ENCODE peak calls at places on chromosome 12, in seven cellular contexts. One of them, this sample, is unnamed.

GRCh38 chr12:129854591-129854990 is 49.2 kb downstream of the TMEM132D start:
- DNase-seq in uterus: no peak
- DNase-seq in adrenal gland: no peak
- DNase-seq in transverse colon: no peak
- DNase-seq in HCT116: no peak
- DNase-seq in prostate gland: no peak
- DNase-seq in heart left ventricle: no peak
- DNase-seq in this sample: no peak

GRCh38 chr12:24759155-24759554 is 189.7 kb downstream of the BCAT1 start:
- DNase-seq in uterus: no peak
- DNase-seq in adrenal gland: no peak
- DNase-seq in transverse colon: no peak
- DNase-seq in HCT116: no peak
- DNase-seq in prostate gland: no peak
- DNase-seq in heart left ventricle: no peak
- DNase-seq in this sample: no peak

GRCh38 chr12:25135531-25136154 is 59.3 kb downstream of the DNAI7 start:
- DNase-seq in uterus: no peak
- DNase-seq in adrenal gland: no peak
- DNase-seq in transverse colon: peak
- DNase-seq in HCT116: peak
- DNase-seq in prostate gland: no peak
- DNase-seq in heart left ventricle: no peak
- DNase-seq in this sample: no peak

GRCh38 chr12:131276501-131277185 is 322.9 kb downstream of the ADGRD1 start:
- DNase-seq in uterus: no peak
- DNase-seq in adrenal gland: no peak
- DNase-seq in transverse colon: no peak
- DNase-seq in HCT116: no peak
- DNase-seq in prostate gland: no peak
- DNase-seq in heart left ventricle: no peak
- DNase-seq in this sample: no peak

GRCh38 chr12:40788276-40788675 is 96.0 kb downstream of the CNTN1 start:
- DNase-seq in uterus: no peak
- DNase-seq in adrenal gland: no peak
- DNase-seq in transverse colon: no peak
- DNase-seq in HCT116: no peak
- DNase-seq in prostate gland: no peak
- DNase-seq in heart left ventricle: no peak
- DNase-seq in this sample: no peak

GRCh38 chr12:26746315-26746714 is 86.7 kb downstream of the ITPR2 start:
- DNase-seq in uterus: no peak
- DNase-seq in adrenal gland: no peak
- DNase-seq in transverse colon: no peak
- DNase-seq in HCT116: no peak
- DNase-seq in prostate gland: no peak
- DNase-seq in heart left ventricle: no peak
- DNase-seq in this sample: peak

GRCh38 chr12:109764123-109764522 is 50.5 kb downstream of the FAM222A start:
- DNase-seq in uterus: no peak
- DNase-seq in adrenal gland: peak
- DNase-seq in transverse colon: no peak
- DNase-seq in HCT116: no peak
- DNase-seq in prostate gland: no peak
- DNase-seq in heart left ventricle: no peak
- DNase-seq in this sample: no peak

GRCh38 chr12:1367331-1367730 is 227.1 kb downstream of the FBXL14 start:
- DNase-seq in uterus: no peak
- DNase-seq in adrenal gland: no peak
- DNase-seq in transverse colon: no peak
- DNase-seq in HCT116: no peak
- DNase-seq in prostate gland: no peak
- DNase-seq in heart left ventricle: no peak
- DNase-seq in this sample: no peak

GRCh38 chr12:77847060-77847541 is 16.4 kb downstream of the NAV3 start:
- DNase-seq in uterus: no peak
- DNase-seq in adrenal gland: no peak
- DNase-seq in transverse colon: no peak
- DNase-seq in HCT116: no peak
- DNase-seq in prostate gland: no peak
- DNase-seq in heart left ventricle: no peak
- DNase-seq in this sample: no peak

GRCh38 chr12:46958093-46958492 is 121.3 kb upstream of the PCED1B start:
- DNase-seq in uterus: no peak
- DNase-seq in adrenal gland: no peak
- DNase-seq in transverse colon: no peak
- DNase-seq in HCT116: no peak
- DNase-seq in prostate gland: no peak
- DNase-seq in heart left ventricle: no peak
- DNase-seq in this sample: no peak

GRCh38 chr12:74349925-74350324 is 187.7 kb upstream of the ATXN7L3B start:
- DNase-seq in uterus: no peak
- DNase-seq in adrenal gland: no peak
- DNase-seq in transverse colon: no peak
- DNase-seq in HCT116: no peak
- DNase-seq in prostate gland: no peak
- DNase-seq in heart left ventricle: no peak
- DNase-seq in this sample: no peak

GRCh38 chr12:91608562-91608961 is 425.9 kb upstream of the DCN start:
- DNase-seq in uterus: no peak
- DNase-seq in adrenal gland: no peak
- DNase-seq in transverse colon: no peak
- DNase-seq in HCT116: no peak
- DNase-seq in prostate gland: no peak
- DNase-seq in heart left ventricle: no peak
- DNase-seq in this sample: no peak

GRCh38 chr12:42482820-42483533 is 106.6 kb downstream of the PRICKLE1 start:
- DNase-seq in uterus: peak
- DNase-seq in adrenal gland: peak
- DNase-seq in transverse colon: peak
- DNase-seq in HCT116: no peak
- DNase-seq in prostate gland: peak
- DNase-seq in heart left ventricle: peak
- DNase-seq in this sample: peak

GRCh38 chr12:1350934-1351240 is 243.5 kb downstream of the FBXL14 start:
- DNase-seq in uterus: no peak
- DNase-seq in adrenal gland: no peak
- DNase-seq in transverse colon: no peak
- DNase-seq in HCT116: no peak
- DNase-seq in prostate gland: no peak
- DNase-seq in heart left ventricle: no peak
- DNase-seq in this sample: no peak

GRCh38 chr12:22046968-22047390 is 961 bp downstream of the CMAS start:
- DNase-seq in uterus: no peak
- DNase-seq in adrenal gland: no peak
- DNase-seq in transverse colon: no peak
- DNase-seq in HCT116: no peak
- DNase-seq in prostate gland: no peak
- DNase-seq in heart left ventricle: no peak
- DNase-seq in this sample: no peak

GRCh38 chr12:6460751-6461371 is 9.0 kb downstream of the TAPBPL start:
- DNase-seq in uterus: no peak
- DNase-seq in adrenal gland: no peak
- DNase-seq in transverse colon: no peak
- DNase-seq in HCT116: no peak
- DNase-seq in prostate gland: no peak
- DNase-seq in heart left ventricle: no peak
- DNase-seq in this sample: no peak

GRCh38 chr12:6461401-6462233 is 8.9 kb downstream of the VAMP1 start:
- DNase-seq in uterus: no peak
- DNase-seq in adrenal gland: no peak
- DNase-seq in transverse colon: peak
- DNase-seq in HCT116: no peak
- DNase-seq in prostate gland: peak
- DNase-seq in heart left ventricle: peak
- DNase-seq in this sample: no peak

GRCh38 chr12:6459004-6459337 is 7.1 kb downstream of the TAPBPL start:
- DNase-seq in uterus: no peak
- DNase-seq in adrenal gland: no peak
- DNase-seq in transverse colon: no peak
- DNase-seq in HCT116: no peak
- DNase-seq in prostate gland: no peak
- DNase-seq in heart left ventricle: no peak
- DNase-seq in this sample: no peak

GRCh38 chr12:6457220-6457945 is 5.5 kb downstream of the TAPBPL start:
- DNase-seq in uterus: no peak
- DNase-seq in adrenal gland: no peak
- DNase-seq in transverse colon: no peak
- DNase-seq in HCT116: no peak
- DNase-seq in prostate gland: no peak
- DNase-seq in heart left ventricle: no peak
- DNase-seq in this sample: no peak

DNA sequence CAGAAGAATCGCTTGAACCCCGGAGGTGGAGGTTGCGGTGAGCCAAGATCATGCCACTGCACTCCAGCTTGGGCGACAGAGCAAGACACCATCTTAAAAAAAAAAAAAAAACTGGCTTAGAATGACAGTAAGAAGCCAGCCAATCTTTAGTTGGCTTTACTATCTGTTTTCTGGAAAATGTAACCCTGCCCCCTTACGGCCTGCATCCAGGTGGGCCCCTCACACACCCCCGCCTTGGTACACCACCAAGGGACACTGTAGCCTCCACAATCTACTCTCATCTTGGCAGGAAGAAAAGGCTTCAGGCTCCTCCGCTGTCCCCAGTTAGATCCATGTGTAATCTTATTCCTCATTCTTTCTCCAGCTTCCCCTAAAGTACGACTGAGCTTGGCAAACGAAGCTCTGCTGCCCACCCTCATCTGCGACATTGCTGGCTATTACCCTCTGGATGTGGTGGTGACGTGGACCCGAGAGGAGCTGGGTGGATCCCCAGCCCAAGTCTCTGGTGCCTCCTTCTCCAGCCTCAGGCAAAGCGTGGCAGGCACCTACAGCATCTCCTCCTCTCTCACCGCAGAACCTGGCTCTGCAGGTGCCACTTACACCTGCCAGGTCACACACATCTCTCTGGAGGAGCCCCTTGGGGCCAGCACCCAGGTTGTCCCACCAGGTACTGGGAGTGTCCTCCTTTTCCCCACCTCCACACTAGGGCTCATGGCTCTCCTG is 6.6 kb downstream of the TAPBPL start:
- DNase-seq in uterus: no peak
- DNase-seq in adrenal gland: no peak
- DNase-seq in transverse colon: no peak
- DNase-seq in HCT116: no peak
- DNase-seq in prostate gland: no peak
- DNase-seq in heart left ventricle: no peak
- DNase-seq in this sample: no peak
- TF ChIP-seq POLR2A in uterus: no peak
- TF ChIP-seq POLR2A in adrenal gland: no peak
- TF ChIP-seq POLR2A in transverse colon: no peak
- TF ChIP-seq POLR2A in HCT116: no peak
- TF ChIP-seq POLR2A in prostate gland: no peak
- TF ChIP-seq POLR2A in heart left ventricle: no peak
- TF ChIP-seq POLR2A in this sample: no peak

GRCh38 chr12:67533159-67533558 is 115.4 kb upstream of the DYRK2 start:
- DNase-seq in uterus: no peak
- DNase-seq in adrenal gland: no peak
- DNase-seq in transverse colon: no peak
- DNase-seq in HCT116: no peak
- DNase-seq in prostate gland: no peak
- DNase-seq in heart left ventricle: no peak
- DNase-seq in this sample: no peak

GRCh38 chr12:67534046-67534445 is 114.5 kb upstream of the DYRK2 start:
- DNase-seq in uterus: no peak
- DNase-seq in adrenal gland: no peak
- DNase-seq in transverse colon: no peak
- DNase-seq in HCT116: no peak
- DNase-seq in prostate gland: no peak
- DNase-seq in heart left ventricle: no peak
- DNase-seq in this sample: no peak

GRCh38 chr12:67531519-67531918 is 117.0 kb upstream of the DYRK2 start:
- DNase-seq in uterus: no peak
- DNase-seq in adrenal gland: no peak
- DNase-seq in transverse colon: no peak
- DNase-seq in HCT116: no peak
- DNase-seq in prostate gland: no peak
- DNase-seq in heart left ventricle: no peak
- DNase-seq in this sample: no peak

GRCh38 chr12:67534671-67535070 is 113.9 kb upstream of the DYRK2 start:
- DNase-seq in uterus: peak
- DNase-seq in adrenal gland: peak
- DNase-seq in transverse colon: no peak
- DNase-seq in HCT116: no peak
- DNase-seq in prostate gland: no peak
- DNase-seq in heart left ventricle: no peak
- DNase-seq in this sample: peak

GRCh38 chr12:67531051-67531450 is 117.5 kb upstream of the DYRK2 start:
- DNase-seq in uterus: no peak
- DNase-seq in adrenal gland: no peak
- DNase-seq in transverse colon: no peak
- DNase-seq in HCT116: no peak
- DNase-seq in prostate gland: no peak
- DNase-seq in heart left ventricle: no peak
- DNase-seq in this sample: no peak
- TF ChIP-seq POLR2A in uterus: no peak
- TF ChIP-seq POLR2A in adrenal gland: no peak
- TF ChIP-seq POLR2A in transverse colon: no peak
- TF ChIP-seq POLR2A in HCT116: no peak
- TF ChIP-seq POLR2A in prostate gland: no peak
- TF ChIP-seq POLR2A in heart left ventricle: no peak
- TF ChIP-seq POLR2A in this sample: no peak

GRCh38 chr12:93122569-93123091 is 193.5 kb upstream of the EEA1 start:
- DNase-seq in uterus: no peak
- DNase-seq in adrenal gland: no peak
- DNase-seq in transverse colon: no peak
- DNase-seq in HCT116: no peak
- DNase-seq in prostate gland: peak
- DNase-seq in heart left ventricle: no peak
- DNase-seq in this sample: no peak
- TF ChIP-seq POLR2A in uterus: no peak
- TF ChIP-seq POLR2A in adrenal gland: no peak
- TF ChIP-seq POLR2A in transverse colon: no peak
- TF ChIP-seq POLR2A in HCT116: no peak
- TF ChIP-seq POLR2A in prostate gland: no peak
- TF ChIP-seq POLR2A in heart left ventricle: no peak
- TF ChIP-seq POLR2A in this sample: no peak

DNA sequence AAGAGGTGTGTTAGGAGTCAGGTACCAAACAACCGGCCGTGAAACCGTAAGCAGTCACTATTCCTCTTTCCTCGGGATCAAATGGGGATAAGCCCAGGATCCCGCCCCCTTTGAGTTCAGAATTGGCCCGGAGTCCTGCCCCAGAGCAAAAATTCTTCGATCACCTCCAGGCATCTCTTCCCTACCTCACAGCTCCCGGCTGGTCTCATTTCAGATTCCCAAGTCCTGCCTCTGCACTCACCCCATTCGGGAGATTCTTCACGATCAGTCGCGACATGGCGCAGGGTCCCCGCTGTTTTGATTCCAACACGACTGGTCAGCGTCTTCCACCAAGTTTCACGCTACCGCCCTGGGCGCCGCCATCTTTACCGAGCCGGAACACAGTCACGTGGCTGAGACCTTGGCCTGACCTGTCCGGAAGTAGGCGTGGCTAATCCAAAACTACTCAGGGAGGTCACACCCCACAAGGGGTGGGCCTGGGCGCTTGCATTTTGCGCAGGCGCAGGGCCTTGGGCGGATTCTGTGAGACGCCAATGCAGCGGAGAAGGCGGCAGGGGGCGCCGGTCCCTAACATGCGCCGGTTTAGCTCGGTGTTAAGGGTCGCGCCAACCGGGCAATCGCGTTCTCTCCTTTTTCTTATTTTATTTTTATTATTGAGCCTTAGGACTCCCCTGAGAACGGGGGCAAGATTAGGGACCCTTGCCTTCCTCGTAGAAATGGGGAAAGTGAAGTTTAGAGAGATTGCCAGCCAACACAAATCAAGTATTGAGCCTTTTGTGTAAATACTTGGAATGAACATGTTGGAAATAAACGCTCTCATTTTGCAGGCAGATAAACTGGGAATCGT is at the start of gene RBM19:
- DNase-seq in uterus: peak
- DNase-seq in adrenal gland: peak
- DNase-seq in transverse colon: peak
- DNase-seq in HCT116: peak
- DNase-seq in prostate gland: peak
- DNase-seq in heart left ventricle: peak
- DNase-seq in this sample: peak
- TF ChIP-seq POLR2A in uterus: peak
- TF ChIP-seq POLR2A in adrenal gland: peak
- TF ChIP-seq POLR2A in transverse colon: peak
- TF ChIP-seq POLR2A in HCT116: peak
- TF ChIP-seq POLR2A in prostate gland: peak
- TF ChIP-seq POLR2A in heart left ventricle: no peak
- TF ChIP-seq POLR2A in this sample: peak

This sample was measured in H54.